ENCODE peak calls at places on chromosomes 3 and 15, in eight cellular contexts. One of them, this sample, is unnamed.
A peak's percentile ranks its signal among the peaks of the same experiment; 100 is the strongest.

GRCh38 chr15:95329362-95329761 is 1001.1 kb upstream of the NR2F2 start:
- DNase-seq in pancreas: no peak
- DNase-seq in tibial artery: no peak
- DNase-seq in endothelial cell: no peak
- DNase-seq in fibroblast of pulmonary artery: no peak
- DNase-seq in fibroblast of lung: no peak
- DNase-seq in Calu3: no peak
- DNase-seq in IMR-90: no peak
- DNase-seq in this sample: no peak

GRCh38 chr3:98914210-98915080 is 12.9 kb upstream of the DCBLD2 start:
- DNase-seq in endothelial cell: no peak
- DNase-seq in pancreas: peak; percentile 28
- DNase-seq in tibial artery: no peak
- DNase-seq in fibroblast of pulmonary artery: no peak
- DNase-seq in fibroblast of lung: peak; percentile 21
- DNase-seq in Calu3: no peak
- DNase-seq in IMR-90: no peak
- DNase-seq in this sample: no peak

GRCh38 chr3:38141952-38142273 is 3.5 kb downstream of the MYD88 start:
- DNase-seq in fibroblast of pulmonary artery: no peak
- DNase-seq in fibroblast of lung: no peak
- DNase-seq in IMR-90: no peak
- DNase-seq in endothelial cell: no peak
- DNase-seq in tibial artery: no peak
- DNase-seq in pancreas: no peak
- DNase-seq in Calu3: no peak
- DNase-seq in this sample: no peak

GRCh38 chr3:19455546-19455945 is 307.2 kb downstream of the KCNH8 start:
- DNase-seq in fibroblast of pulmonary artery: no peak
- DNase-seq in tibial artery: no peak
- DNase-seq in fibroblast of lung: no peak
- DNase-seq in pancreas: no peak
- DNase-seq in IMR-90: no peak
- DNase-seq in Calu3: no peak
- DNase-seq in endothelial cell: no peak
- DNase-seq in this sample: no peak

GRCh38 chr3:29203846-29204245 is 77.0 kb upstream of the RBMS3 start:
- DNase-seq in Calu3: no peak
- DNase-seq in IMR-90: peak; percentile 43
- DNase-seq in fibroblast of pulmonary artery: no peak
- DNase-seq in tibial artery: no peak
- DNase-seq in endothelial cell: no peak
- DNase-seq in fibroblast of lung: no peak
- DNase-seq in pancreas: no peak
- DNase-seq in this sample: no peak

GRCh38 chr3:172347895-172348680 is 100.2 kb downstream of the GHSR start:
- DNase-seq in Calu3: no peak
- DNase-seq in endothelial cell: no peak
- DNase-seq in tibial artery: no peak
- DNase-seq in pancreas: no peak
- DNase-seq in fibroblast of lung: no peak
- DNase-seq in fibroblast of pulmonary artery: no peak
- DNase-seq in IMR-90: no peak
- DNase-seq in this sample: no peak

GRCh38 chr3:152943645-152944044 is 108.7 kb downstream of the P2RY1 start:
- DNase-seq in IMR-90: no peak
- DNase-seq in Calu3: peak; percentile 59
- DNase-seq in tibial artery: no peak
- DNase-seq in pancreas: no peak
- DNase-seq in fibroblast of lung: no peak
- DNase-seq in endothelial cell: no peak
- DNase-seq in fibroblast of pulmonary artery: peak; percentile 7
- DNase-seq in this sample: no peak

GRCh38 chr3:181919375-181919774 is 207.7 kb downstream of the SOX2 start:
- DNase-seq in Calu3: no peak
- DNase-seq in fibroblast of lung: no peak
- DNase-seq in pancreas: no peak
- DNase-seq in endothelial cell: no peak
- DNase-seq in IMR-90: no peak
- DNase-seq in tibial artery: no peak
- DNase-seq in fibroblast of pulmonary artery: no peak
- DNase-seq in this sample: no peak

GRCh38 chr3:128572644-128573105 is 77.9 kb downstream of the RPN1 start:
- DNase-seq in fibroblast of pulmonary artery: no peak
- DNase-seq in pancreas: no peak
- DNase-seq in tibial artery: no peak
- DNase-seq in endothelial cell: no peak
- DNase-seq in IMR-90: no peak
- DNase-seq in Calu3: peak; percentile 71
- DNase-seq in fibroblast of lung: no peak
- DNase-seq in this sample: no peak

GRCh38 chr15:89502867-89503595 is 6.6 kb upstream of the RHCG start:
- DNase-seq in fibroblast of lung: no peak
- DNase-seq in pancreas: no peak
- DNase-seq in IMR-90: no peak
- DNase-seq in fibroblast of pulmonary artery: no peak
- DNase-seq in endothelial cell: no peak
- DNase-seq in tibial artery: no peak
- DNase-seq in Calu3: peak; percentile 67
- DNase-seq in this sample: no peak

GRCh38 chr3:124920718-124921117 is 13.8 kb downstream of the MUC13 start:
- DNase-seq in Calu3: no peak
- DNase-seq in endothelial cell: no peak
- DNase-seq in fibroblast of pulmonary artery: no peak
- DNase-seq in IMR-90: no peak
- DNase-seq in fibroblast of lung: no peak
- DNase-seq in tibial artery: no peak
- DNase-seq in pancreas: no peak
- DNase-seq in this sample: no peak

GRCh38 chr3:65877160-65877559 is 161.6 kb downstream of the MAGI1 start:
- DNase-seq in tibial artery: no peak
- DNase-seq in pancreas: no peak
- DNase-seq in IMR-90: peak; percentile 35
- DNase-seq in Calu3: no peak
- DNase-seq in fibroblast of pulmonary artery: no peak
- DNase-seq in endothelial cell: no peak
- DNase-seq in fibroblast of lung: no peak
- DNase-seq in this sample: no peak

GRCh38 chr15:96838088-96838487 is 507.6 kb downstream of the NR2F2 start:
- DNase-seq in endothelial cell: no peak
- DNase-seq in Calu3: no peak
- DNase-seq in IMR-90: no peak
- DNase-seq in fibroblast of lung: peak; percentile 54
- DNase-seq in tibial artery: no peak
- DNase-seq in pancreas: no peak
- DNase-seq in fibroblast of pulmonary artery: peak; percentile 35
- DNase-seq in this sample: no peak

GRCh38 chr3:142098974-142099373 is 50.4 kb downstream of the TFDP2 start:
- DNase-seq in IMR-90: peak; percentile 8
- DNase-seq in Calu3: no peak
- DNase-seq in tibial artery: no peak
- DNase-seq in pancreas: no peak
- DNase-seq in fibroblast of pulmonary artery: no peak
- DNase-seq in fibroblast of lung: no peak
- DNase-seq in endothelial cell: no peak
- DNase-seq in this sample: no peak

GRCh38 chr15:68054658-68055223 is 626 bp downstream of the PIAS1 start:
- DNase-seq in tibial artery: peak; percentile 78
- DNase-seq in fibroblast of lung: peak; percentile 19
- DNase-seq in endothelial cell: peak; percentile 81
- DNase-seq in IMR-90: peak; percentile 21
- DNase-seq in fibroblast of pulmonary artery: no peak
- DNase-seq in pancreas: peak; percentile 68
- DNase-seq in Calu3: peak; percentile 61
- DNase-seq in this sample: peak; percentile 89

GRCh38 chr15:79332824-79333510 is 22.1 kb downstream of the TMED3 start:
- DNase-seq in fibroblast of pulmonary artery: no peak
- DNase-seq in IMR-90: no peak
- DNase-seq in fibroblast of lung: no peak
- DNase-seq in endothelial cell: no peak
- DNase-seq in tibial artery: no peak
- DNase-seq in Calu3: peak; percentile 73
- DNase-seq in pancreas: no peak
- DNase-seq in this sample: no peak

GRCh38 chr3:138458774-138459499 is 24.5 kb downstream of the ESYT3 start:
- DNase-seq in IMR-90: no peak
- DNase-seq in tibial artery: peak; percentile 49
- DNase-seq in fibroblast of pulmonary artery: no peak
- DNase-seq in fibroblast of lung: no peak
- DNase-seq in endothelial cell: no peak
- DNase-seq in Calu3: no peak
- DNase-seq in pancreas: no peak
- DNase-seq in this sample: peak; percentile 75

GRCh38 chr15:25784141-25784540 is 79.0 kb downstream of the ATP10A start:
- DNase-seq in Calu3: no peak
- DNase-seq in fibroblast of pulmonary artery: no peak
- DNase-seq in IMR-90: peak; percentile 25
- DNase-seq in pancreas: no peak
- DNase-seq in tibial artery: no peak
- DNase-seq in fibroblast of lung: no peak
- DNase-seq in endothelial cell: no peak
- DNase-seq in this sample: no peak

GRCh38 chr15:25783134-25783533 is 80.0 kb downstream of the ATP10A start:
- DNase-seq in endothelial cell: no peak
- DNase-seq in fibroblast of lung: no peak
- DNase-seq in tibial artery: no peak
- DNase-seq in IMR-90: no peak
- DNase-seq in fibroblast of pulmonary artery: no peak
- DNase-seq in Calu3: no peak
- DNase-seq in pancreas: no peak
- DNase-seq in this sample: no peak

GRCh38 chr15:25785643-25786029 is 77.5 kb downstream of the ATP10A start:
- DNase-seq in IMR-90: no peak
- DNase-seq in Calu3: no peak
- DNase-seq in pancreas: no peak
- DNase-seq in tibial artery: no peak
- DNase-seq in fibroblast of lung: no peak
- DNase-seq in endothelial cell: no peak
- DNase-seq in fibroblast of pulmonary artery: no peak
- DNase-seq in this sample: no peak

GRCh38 chr15:25784876-25785642 is 78.1 kb downstream of the ATP10A start:
- DNase-seq in fibroblast of pulmonary artery: peak; percentile 39
- DNase-seq in tibial artery: peak; percentile 83
- DNase-seq in pancreas: no peak
- DNase-seq in endothelial cell: no peak
- DNase-seq in IMR-90: peak; percentile 94
- DNase-seq in Calu3: no peak
- DNase-seq in fibroblast of lung: peak; percentile 73
- DNase-seq in this sample: no peak

GRCh38 chr15:25783607-25784131 is 79.5 kb downstream of the ATP10A start:
- DNase-seq in pancreas: no peak
- DNase-seq in fibroblast of lung: peak; percentile 28
- DNase-seq in IMR-90: peak; percentile 38
- DNase-seq in endothelial cell: peak; percentile 61
- DNase-seq in tibial artery: no peak
- DNase-seq in Calu3: no peak
- DNase-seq in fibroblast of pulmonary artery: peak; percentile 25
- DNase-seq in this sample: no peak
- TF ChIP-seq CTCF in pancreas: no peak
- TF ChIP-seq CTCF in fibroblast of lung: peak; percentile 20
- TF ChIP-seq CTCF in IMR-90: peak; percentile 42
- TF ChIP-seq CTCF in endothelial cell: peak; percentile 72
- TF ChIP-seq CTCF in tibial artery: peak; percentile 25
- TF ChIP-seq CTCF in Calu3: no peak
- TF ChIP-seq CTCF in fibroblast of pulmonary artery: peak; percentile 35
- TF ChIP-seq CTCF in this sample: peak; percentile 56

GRCh38 chr3:34346656-34347055 is 548.2 kb downstream of the PDCD6IP start:
- DNase-seq in endothelial cell: no peak
- DNase-seq in fibroblast of pulmonary artery: no peak
- DNase-seq in pancreas: no peak
- DNase-seq in IMR-90: no peak
- DNase-seq in tibial artery: no peak
- DNase-seq in fibroblast of lung: no peak
- DNase-seq in Calu3: no peak
- DNase-seq in this sample: no peak
- TF ChIP-seq CTCF in endothelial cell: no peak
- TF ChIP-seq CTCF in fibroblast of pulmonary artery: no peak
- TF ChIP-seq CTCF in pancreas: no peak
- TF ChIP-seq CTCF in IMR-90: no peak
- TF ChIP-seq CTCF in tibial artery: no peak
- TF ChIP-seq CTCF in fibroblast of lung: no peak
- TF ChIP-seq CTCF in Calu3: no peak
- TF ChIP-seq CTCF in this sample: no peak

DNA sequence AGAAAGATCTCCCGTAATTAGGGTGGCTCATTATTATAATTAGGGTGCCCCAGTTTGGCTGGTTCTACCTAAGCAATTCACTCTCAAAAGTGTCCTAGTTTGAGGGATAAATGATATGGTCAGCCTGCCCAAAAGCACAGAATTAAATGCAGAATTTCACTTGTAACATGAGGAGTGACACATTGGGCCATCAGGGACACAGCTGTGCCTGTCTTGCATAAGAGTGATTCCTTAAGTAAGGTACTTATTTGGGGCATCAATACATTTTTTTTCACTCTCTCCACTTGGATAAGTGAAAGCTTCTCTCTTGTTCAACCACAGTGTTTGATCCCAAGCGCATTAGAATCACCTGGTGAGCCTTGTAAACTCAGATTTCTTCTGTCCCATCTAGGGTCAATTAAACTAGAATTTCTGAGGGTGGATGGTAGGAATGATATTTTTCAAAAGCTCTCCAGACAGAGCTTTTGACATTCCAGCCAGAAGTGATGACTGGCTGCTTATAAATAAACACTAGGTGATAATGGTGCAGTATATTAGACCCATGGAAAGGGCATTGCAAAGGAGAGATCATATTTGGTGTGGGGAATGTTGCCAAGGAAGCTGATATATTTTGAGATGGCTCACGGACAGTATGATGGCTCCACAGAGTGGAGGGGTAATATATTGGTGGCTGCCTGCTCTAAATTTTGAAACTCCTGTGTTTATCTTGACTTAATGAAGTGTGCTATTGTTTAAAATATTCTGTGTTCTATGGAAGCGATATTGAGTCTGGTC is 458.1 kb upstream of the RASGRP1 start:
- DNase-seq in tibial artery: no peak
- DNase-seq in endothelial cell: no peak
- DNase-seq in fibroblast of lung: no peak
- DNase-seq in IMR-90: no peak
- DNase-seq in Calu3: no peak
- DNase-seq in pancreas: no peak
- DNase-seq in fibroblast of pulmonary artery: no peak
- DNase-seq in this sample: no peak
- TF ChIP-seq CTCF in tibial artery: no peak
- TF ChIP-seq CTCF in endothelial cell: no peak
- TF ChIP-seq CTCF in fibroblast of lung: no peak
- TF ChIP-seq CTCF in IMR-90: no peak
- TF ChIP-seq CTCF in Calu3: no peak
- TF ChIP-seq CTCF in pancreas: no peak
- TF ChIP-seq CTCF in fibroblast of pulmonary artery: no peak
- TF ChIP-seq CTCF in this sample: no peak

DNA sequence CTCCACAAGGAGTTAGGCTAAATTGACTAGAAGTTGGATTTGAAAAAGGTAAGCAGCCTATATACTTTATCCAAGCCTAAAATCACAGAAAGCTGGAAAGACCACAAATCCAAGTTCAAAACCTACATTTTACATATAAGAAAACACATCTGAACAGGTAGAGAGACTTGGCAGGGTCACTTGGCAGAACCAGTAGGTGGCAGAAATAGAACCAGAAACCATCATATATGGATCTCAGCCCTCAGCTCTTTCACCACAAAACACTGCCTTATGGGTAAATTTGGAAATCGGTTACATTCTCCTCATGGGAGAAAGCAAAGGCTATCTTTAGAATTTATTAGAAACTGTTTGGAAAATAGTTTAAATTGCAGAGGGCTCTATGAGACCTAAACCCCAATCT is 44.2 kb downstream of the MKRN2 start:
- DNase-seq in fibroblast of lung: peak; percentile 37
- DNase-seq in tibial artery: no peak
- DNase-seq in endothelial cell: no peak
- DNase-seq in pancreas: no peak
- DNase-seq in IMR-90: no peak
- DNase-seq in fibroblast of pulmonary artery: peak; percentile 21
- DNase-seq in Calu3: no peak
- DNase-seq in this sample: no peak
- TF ChIP-seq CTCF in fibroblast of lung: peak; percentile 5
- TF ChIP-seq CTCF in tibial artery: peak; percentile 33
- TF ChIP-seq CTCF in endothelial cell: no peak
- TF ChIP-seq CTCF in pancreas: no peak
- TF ChIP-seq CTCF in IMR-90: peak; percentile 4
- TF ChIP-seq CTCF in fibroblast of pulmonary artery: peak; percentile 11
- TF ChIP-seq CTCF in Calu3: no peak
- TF ChIP-seq CTCF in this sample: peak; percentile 30